ENCODE peak calls at places on chromosomes 6 and 20, in five cellular contexts. J is psoas muscle, P is cardiac fibroblast, U is left ventricle myocardium inferior, Q is AG04450. D is an unnamed sample.

GRCh38 chr6:423799-424345 is 32.3 kb downstream of the IRF4 start:
- DNase-seq in P (no peak), J (no peak), Q (no peak), U (no peak), D (no peak)

GRCh38 chr6:25692472-25692871 is 40.5 kb downstream of the SCGN start:
- DNase-seq in J (no peak), P (no peak), U (no peak), Q (no peak), D (no peak)

GRCh38 chr6:43669922-43670622 is 17.5 kb downstream of the MRPS18A start:
- DNase-seq in P (peak), Q (no peak), J (no peak), U (no peak), D (no peak)

GRCh38 chr6:101395345-101395744 is 1.8 kb downstream of the GRIK2 start:
- DNase-seq in U (no peak), P (peak), J (no peak), Q (no peak), D (no peak)

GRCh38 chr6:43993881-43994523 is 133.2 kb downstream of the MRPL14 start:
- DNase-seq in J (peak), U (no peak), Q (no peak), P (no peak), D (no peak)

GRCh38 chr6:44076366-44077200 is 50.7 kb downstream of the MRPL14 start:
- DNase-seq in U (peak), Q (no peak), J (peak), P (no peak), D (no peak)

GRCh38 chr6:6004147-6004995 is 2.4 kb downstream of the NRN1 start:
- DNase-seq in J (no peak), Q (no peak), P (no peak), U (no peak), D (no peak)

GRCh38 chr6:9523462-9523861 is 891.4 kb downstream of the TFAP2A start:
- DNase-seq in Q (peak), P (peak), J (no peak), U (no peak), D (peak)

GRCh38 chr6:34234667-34235604 is 1.7 kb upstream of the HMGA1 start:
- DNase-seq in U (no peak), J (no peak), P (no peak), Q (no peak), D (no peak)

GRCh38 chr6:65170273-65170672 is 536.8 kb downstream of the EYS start:
- DNase-seq in U (no peak), J (no peak), Q (no peak), P (peak), D (no peak)

GRCh38 chr6:161048636-161049035 is 57.1 kb downstream of the MAP3K4 start:
- DNase-seq in U (no peak), J (no peak), P (peak), Q (peak), D (peak)

GRCh38 chr20:54980321-54980960 is 505.0 kb downstream of the DOK5 start:
- DNase-seq in Q (no peak), U (no peak), P (no peak), J (no peak), D (no peak)

GRCh38 chr20:3820048-3820900 is at the start of gene AP5S1:
- DNase-seq in P (peak), Q (no peak), J (peak), U (peak), D (peak)

GRCh38 chr6:137637161-137637560 is 143.0 kb upstream of the OLIG3 start:
- DNase-seq in J (no peak), P (peak), U (no peak), Q (peak), D (peak)

GRCh38 chr6:81911446-81911845 is 159.0 kb upstream of the TENT5A start:
- DNase-seq in P (no peak), U (no peak), J (no peak), Q (no peak), D (no peak)

GRCh38 chr6:3644613-3645012 is 106.9 kb downstream of the PXDC1 start:
- DNase-seq in J (no peak), P (no peak), Q (no peak), U (no peak), D (no peak)

GRCh38 chr6:160285541-160286105 is 27.0 kb upstream of the SLC22A2 start:
- DNase-seq in J (no peak), P (no peak), Q (no peak), U (no peak), D (no peak)

GRCh38 chr6:160041608-160042007 is 72.7 kb downstream of the IGF2R start:
- DNase-seq in P (peak), U (peak), J (peak), Q (peak), D (peak)

GRCh38 chr6:169810066-169810989 is 58.9 kb downstream of the ERMARD start:
- DNase-seq in Q (no peak), P (no peak), J (no peak), U (no peak), D (no peak)

GRCh38 chr6:23851551-23851950 is 274.5 kb upstream of the NRSN1 start:
- DNase-seq in U (no peak), J (no peak), P (no peak), Q (no peak), D (no peak)

GRCh38 chr6:139547082-139547776 is 172.8 kb upstream of the CITED2 start:
- DNase-seq in P (peak), U (no peak), Q (no peak), J (no peak), D (no peak)

GRCh38 chr6:12175626-12176025 is 114.5 kb upstream of the EDN1 start:
- DNase-seq in U (no peak), Q (no peak), P (no peak), J (no peak), D (no peak)

GRCh38 chr6:46263709-46264091 is 92.9 kb upstream of the ENPP5 start:
- DNase-seq in U (no peak), J (no peak), Q (no peak), P (peak), D (peak)

GRCh38 chr6:73051147-73051546 is 174.1 kb downstream of the KHDC1L start:
- DNase-seq in U (no peak), P (no peak), Q (no peak), J (no peak), D (no peak)

GRCh38 chr6:32427934-32428474 is 11.7 kb upstream of the HLA-DRA start:
- DNase-seq in P (no peak), U (no peak), J (no peak), Q (no peak), D (no peak)

GRCh38 chr6:16982827-16983226 is 119.0 kb upstream of the STMND1 start:
- DNase-seq in J (no peak), U (no peak), P (peak), Q (peak), D (peak)

GRCh38 chr20:38726849-38727601 is 2.7 kb downstream of the SLC32A1 start:
- DNase-seq in Q (no peak), U (no peak), J (no peak), P (no peak), D (no peak)

GRCh38 chr6:20850687-20851416 is 316.6 kb downstream of the CDKAL1 start:
- DNase-seq in Q (no peak), U (no peak), J (no peak), P (no peak), D (no peak)

GRCh38 chr20:10376271-10377075 is 57.5 kb downstream of the MKKS start:
- DNase-seq in U (no peak), P (no peak), J (no peak), Q (no peak), D (no peak)

GRCh38 chr6:145214570-145214969 is 520.8 kb downstream of the EPM2A start:
- DNase-seq in J (no peak), P (peak), U (no peak), Q (no peak), D (peak)

GRCh38 chr20:7926767-7927166 is 13.5 kb downstream of the HAO1 start:
- DNase-seq in U (no peak), Q (no peak), J (no peak), P (peak), D (peak)

DNA sequence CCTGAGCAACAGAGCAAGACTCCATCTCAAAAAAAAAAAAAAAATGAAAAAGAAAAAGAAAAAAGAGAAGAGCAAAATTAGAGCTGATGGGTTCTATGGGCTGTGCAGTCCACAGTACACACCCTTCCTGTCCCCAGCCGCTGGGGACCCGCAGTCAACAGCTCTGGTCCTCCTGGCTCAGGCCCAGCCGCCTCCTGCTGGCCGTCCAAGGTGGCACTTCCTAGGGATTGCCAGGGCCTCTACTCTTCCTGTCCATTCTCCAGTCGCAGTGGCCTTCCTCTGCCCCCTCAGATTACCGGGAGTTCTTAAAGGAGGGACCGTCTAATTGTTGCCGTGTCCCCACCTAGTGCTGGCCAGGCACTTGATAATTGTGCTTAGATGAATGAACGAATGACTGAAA is 41.7 kb downstream of the TMEM242 start:
- DNase-seq in Q (no peak), P (no peak), J (no peak), U (no peak), D (no peak)
- TF ChIP-seq CTCF in Q (peak), P (peak), J (no peak), U (peak), D (peak)

GRCh38 chr20:6524305-6524704 is 243.2 kb upstream of the BMP2 start:
- DNase-seq in P (no peak), J (no peak), Q (no peak), U (no peak), D (no peak)

GRCh38 chr20:6530916-6531315 is 236.6 kb upstream of the BMP2 start:
- DNase-seq in J (no peak), U (no peak), Q (no peak), P (no peak), D (no peak)

GRCh38 chr20:6530254-6530653 is 237.2 kb upstream of the BMP2 start:
- DNase-seq in Q (no peak), U (no peak), P (no peak), J (no peak), D (no peak)

GRCh38 chr20:6525447-6526303 is 241.8 kb upstream of the BMP2 start:
- DNase-seq in U (no peak), Q (no peak), P (peak), J (no peak), D (no peak)
- TF ChIP-seq CTCF in U (no peak), Q (peak), P (peak), J (no peak), D (no peak)

DNA sequence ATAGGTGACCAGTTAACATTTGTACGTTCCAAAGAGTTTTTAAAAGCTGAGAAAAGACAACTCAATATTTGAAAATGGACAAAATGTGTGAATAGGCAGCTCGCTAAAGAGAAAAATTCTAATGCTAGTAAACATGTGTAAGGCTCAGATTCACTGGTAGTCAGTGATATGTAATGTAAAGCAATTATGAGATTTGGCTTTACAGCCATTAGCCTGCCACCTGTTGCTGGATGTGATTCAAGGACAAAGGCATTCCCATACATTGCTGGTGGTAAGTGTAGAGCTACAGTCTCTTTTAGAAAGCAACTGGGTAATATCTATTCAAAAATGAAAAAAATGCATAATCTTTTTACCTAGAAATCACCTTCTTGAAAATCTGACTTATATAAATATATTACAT is 114.3 kb downstream of the COL19A1 start:
- DNase-seq in U (no peak), Q (no peak), J (no peak), P (no peak), D (no peak)
- TF ChIP-seq CTCF in U (no peak), Q (no peak), J (no peak), P (no peak), D (no peak)

GRCh38 chr20:58880994-58881752 is 28.7 kb downstream of the GNAS start:
- DNase-seq in Q (no peak), J (no peak), U (no peak), P (no peak), D (no peak)
- TF ChIP-seq CTCF in Q (no peak), J (no peak), U (no peak), P (no peak), D (no peak)

GRCh38 chr20:32199006-32199405 is 8.5 kb downstream of the PLAGL2 start:
- DNase-seq in Q (no peak), P (no peak), U (no peak), J (no peak), D (no peak)

GRCh38 chr20:32191422-32191821 is 16.1 kb downstream of the PLAGL2 start:
- DNase-seq in P (no peak), J (no peak), U (no peak), Q (no peak), D (no peak)

GRCh38 chr20:32191873-32192272 is 15.7 kb downstream of the PLAGL2 start:
- DNase-seq in J (no peak), U (no peak), Q (no peak), P (peak), D (no peak)

GRCh38 chr20:32192698-32193097 is 14.8 kb downstream of the PLAGL2 start:
- DNase-seq in P (no peak), J (no peak), Q (no peak), U (no peak), D (no peak)

GRCh38 chr20:32195581-32195980 is 12.0 kb downstream of the PLAGL2 start:
- DNase-seq in Q (no peak), J (no peak), U (no peak), P (no peak), D (no peak)
- TF ChIP-seq CTCF in Q (no peak), J (no peak), U (no peak), P (no peak), D (no peak)